ENCODE peak calls at places on chromosomes 4 and X, in five cellular contexts. One of them, this sample, is unnamed.
A peak's percentile ranks its signal among the peaks of the same experiment; 100 is the strongest.

GRCh38 chrX:18149454-18149853 is 71.2 kb downstream of the BEND2 start:
- DNase-seq in H1: no peak
- DNase-seq in sigmoid colon: no peak
- DNase-seq in HepG2: peak; percentile 3
- DNase-seq in SK-N-SH: no peak
- DNase-seq in this sample: no peak

GRCh38 chr4:77826280-77826679 is 7.1 kb upstream of the CNOT6L start:
- DNase-seq in H1: no peak
- DNase-seq in sigmoid colon: no peak
- DNase-seq in HepG2: no peak
- DNase-seq in SK-N-SH: no peak
- DNase-seq in this sample: no peak

GRCh38 chr4:106647451-106647850 is 278.9 kb upstream of the GIMD1 start:
- DNase-seq in H1: no peak
- DNase-seq in sigmoid colon: no peak
- DNase-seq in HepG2: no peak
- DNase-seq in SK-N-SH: no peak
- DNase-seq in this sample: no peak

GRCh38 chr4:174757736-174758135 is 71.3 kb downstream of the GLRA3 start:
- DNase-seq in H1: no peak
- DNase-seq in sigmoid colon: no peak
- DNase-seq in HepG2: no peak
- DNase-seq in SK-N-SH: no peak
- DNase-seq in this sample: no peak

GRCh38 chrX:7316887-7317286 is 168.9 kb upstream of the PUDP start:
- DNase-seq in H1: no peak
- DNase-seq in sigmoid colon: no peak
- DNase-seq in HepG2: no peak
- DNase-seq in SK-N-SH: no peak
- DNase-seq in this sample: no peak

GRCh38 chrX:49242545-49243066 is 7.3 kb downstream of the CCDC22 start:
- DNase-seq in H1: no peak
- DNase-seq in sigmoid colon: peak; percentile 37
- DNase-seq in HepG2: no peak
- DNase-seq in SK-N-SH: no peak
- DNase-seq in this sample: no peak

GRCh38 chr4:115529126-115529525 is 415.7 kb upstream of the NDST4 start:
- DNase-seq in H1: no peak
- DNase-seq in sigmoid colon: no peak
- DNase-seq in HepG2: no peak
- DNase-seq in SK-N-SH: no peak
- DNase-seq in this sample: no peak

GRCh38 chr4:108359130-108359709 is 190.5 kb upstream of the LEF1 start:
- DNase-seq in H1: no peak
- DNase-seq in sigmoid colon: no peak
- DNase-seq in HepG2: no peak
- DNase-seq in SK-N-SH: no peak
- DNase-seq in this sample: no peak

GRCh38 chr4:99652596-99653436 is 4.8 kb downstream of the C4orf54 start:
- DNase-seq in H1: no peak
- DNase-seq in sigmoid colon: no peak
- DNase-seq in HepG2: no peak
- DNase-seq in SK-N-SH: peak; percentile 9
- DNase-seq in this sample: no peak

GRCh38 chr4:148068065-148068911 is 336.4 kb downstream of the ARHGAP10 start:
- DNase-seq in H1: peak; percentile 56
- DNase-seq in sigmoid colon: no peak
- DNase-seq in HepG2: no peak
- DNase-seq in SK-N-SH: peak; percentile 73
- DNase-seq in this sample: no peak

GRCh38 chr4:40525811-40526598 is 103.7 kb downstream of the RBM47 start:
- DNase-seq in H1: no peak
- DNase-seq in sigmoid colon: no peak
- DNase-seq in HepG2: no peak
- DNase-seq in SK-N-SH: no peak
- DNase-seq in this sample: no peak

GRCh38 chr4:105060628-105061027 is 86.0 kb upstream of the TET2 start:
- DNase-seq in H1: no peak
- DNase-seq in sigmoid colon: no peak
- DNase-seq in HepG2: no peak
- DNase-seq in SK-N-SH: no peak
- DNase-seq in this sample: no peak

GRCh38 chr4:56613101-56613862 is 67.8 kb downstream of the HOPX start:
- DNase-seq in H1: no peak
- DNase-seq in sigmoid colon: no peak
- DNase-seq in HepG2: peak; percentile 5
- DNase-seq in SK-N-SH: no peak
- DNase-seq in this sample: no peak

GRCh38 chr4:146343199-146343598 is 128.9 kb downstream of the REELD1 start:
- DNase-seq in H1: no peak
- DNase-seq in sigmoid colon: no peak
- DNase-seq in HepG2: no peak
- DNase-seq in SK-N-SH: no peak
- DNase-seq in this sample: no peak

GRCh38 chr4:183429489-183429888 is 14.9 kb upstream of the CDKN2AIP start:
- DNase-seq in H1: no peak
- DNase-seq in sigmoid colon: no peak
- DNase-seq in HepG2: no peak
- DNase-seq in SK-N-SH: no peak
- DNase-seq in this sample: no peak
- TF ChIP-seq EP300 in H1: no peak
- TF ChIP-seq EP300 in sigmoid colon: no peak
- TF ChIP-seq EP300 in HepG2: no peak
- TF ChIP-seq EP300 in SK-N-SH: no peak
- TF ChIP-seq EP300 in this sample: no peak

GRCh38 chr4:142129931-142130330 is 493.5 kb downstream of the IL15 start:
- DNase-seq in H1: no peak
- DNase-seq in sigmoid colon: no peak
- DNase-seq in HepG2: no peak
- DNase-seq in SK-N-SH: no peak
- DNase-seq in this sample: no peak
- H3K4me1 ChIP-seq in H1: no peaks in the 10 kb centered on the region
- H3K4me1 ChIP-seq in sigmoid colon: peaks cover 23% of the 10 kb centered on the region
- H3K4me1 ChIP-seq in HepG2: no peaks in the 10 kb centered on the region
- H3K4me1 ChIP-seq in SK-N-SH: no peaks in the 10 kb centered on the region
- H3K4me1 ChIP-seq in this sample: no peaks in the 10 kb centered on the region

GRCh38 chrX:41389311-41389888 is 55.4 kb downstream of the DDX3X start:
- DNase-seq in H1: no peak
- DNase-seq in sigmoid colon: no peak
- DNase-seq in HepG2: peak; percentile 81
- DNase-seq in SK-N-SH: no peak
- DNase-seq in this sample: no peak
- TF ChIP-seq POLR2AphosphoS5 in H1: no peak
- TF ChIP-seq POLR2AphosphoS5 in sigmoid colon: no peak
- TF ChIP-seq POLR2AphosphoS5 in HepG2: peak; percentile 32
- TF ChIP-seq POLR2AphosphoS5 in SK-N-SH: no peak
- TF ChIP-seq POLR2AphosphoS5 in this sample: no peak

DNA sequence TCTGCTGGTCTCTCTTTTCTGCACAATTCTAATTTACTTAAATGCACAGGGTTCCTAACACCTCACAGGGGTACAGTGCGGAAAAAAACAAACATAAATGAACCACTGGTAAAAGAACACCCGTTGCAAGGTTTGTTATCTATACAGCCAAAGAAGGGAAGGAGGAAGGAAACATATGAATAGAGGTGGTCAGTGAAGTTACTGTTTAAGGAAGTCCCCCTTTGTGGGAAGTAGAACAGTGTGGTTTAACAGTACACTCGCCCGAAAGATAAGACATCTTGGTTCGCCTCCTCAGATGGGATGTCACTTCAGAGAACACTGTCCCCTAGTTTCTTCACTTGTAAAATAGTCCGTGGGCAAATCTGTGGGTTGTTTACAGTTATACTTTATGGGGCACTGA is 57.5 kb downstream of the TEC start:
- DNase-seq in H1: no peak
- DNase-seq in sigmoid colon: no peak
- DNase-seq in HepG2: no peak
- DNase-seq in SK-N-SH: no peak
- DNase-seq in this sample: no peak
- TF ChIP-seq EP300 in H1: no peak
- TF ChIP-seq EP300 in sigmoid colon: no peak
- TF ChIP-seq EP300 in HepG2: no peak
- TF ChIP-seq EP300 in SK-N-SH: no peak
- TF ChIP-seq EP300 in this sample: no peak

GRCh38 chr4:75154994-75155393 is 222.1 kb downstream of the PARM1 start:
- DNase-seq in H1: no peak
- DNase-seq in sigmoid colon: no peak
- DNase-seq in HepG2: no peak
- DNase-seq in SK-N-SH: no peak
- DNase-seq in this sample: no peak

DNA sequence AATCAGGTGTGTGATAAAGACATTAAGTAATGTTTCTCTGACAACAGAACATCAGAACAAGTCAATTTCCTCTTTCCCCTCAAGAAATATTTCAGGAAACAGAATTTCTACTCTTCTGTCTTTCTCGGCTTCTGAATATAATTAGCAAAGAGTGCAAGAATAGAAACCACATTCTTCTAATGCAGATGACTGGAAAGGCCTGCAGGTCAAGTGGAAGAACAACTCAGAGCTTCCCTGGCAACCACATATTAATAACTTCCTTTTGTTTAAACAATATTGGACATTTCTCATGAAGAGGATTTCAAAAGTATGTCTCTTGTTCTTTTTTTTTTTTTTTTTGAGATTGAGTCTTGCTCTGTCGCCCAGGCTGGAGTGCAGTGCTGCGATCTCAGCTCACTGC is 225.5 kb downstream of the PARM1 start:
- DNase-seq in H1: no peak
- DNase-seq in sigmoid colon: no peak
- DNase-seq in HepG2: no peak
- DNase-seq in SK-N-SH: no peak
- DNase-seq in this sample: no peak
- H3K4me1 ChIP-seq in H1: no peaks in the 10 kb centered on the region
- H3K4me1 ChIP-seq in sigmoid colon: no peaks in the 10 kb centered on the region
- H3K4me1 ChIP-seq in HepG2: no peaks in the 10 kb centered on the region
- H3K4me1 ChIP-seq in SK-N-SH: no peaks in the 10 kb centered on the region
- H3K4me1 ChIP-seq in this sample: no peaks in the 10 kb centered on the region